ENCODE peak calls at places on chromosomes 6 and 20, in seven cellular contexts. J is esophagus squamous epithelium, F is heart left ventricle, Y is body of pancreas, L is HepG2, K is stomach, A is lower leg skin. C is an unnamed sample.

GRCh38 chr6:26234421-26235239 is 130.4 kb upstream of the BTN3A2 start:
- DNase-seq in J (no peak), F (peak; percentile 70), Y (no peak), L (no peak), K (peak; percentile 66), A (no peak), C (peak; percentile 60)

GRCh38 chr6:117907600-117908245 is 659 bp downstream of the SLC35F1 start:
- DNase-seq in J (no peak), F (peak; percentile 54), Y (peak; percentile 22), L (no peak), K (no peak), A (no peak), C (no peak)

GRCh38 chr6:146194434-146194833 is 165.6 kb downstream of the GRM1 start:
- DNase-seq in J (no peak), F (no peak), Y (no peak), L (no peak), K (no peak), A (no peak), C (no peak)

GRCh38 chr6:166939276-166939816 is 17.0 kb downstream of the RNASET2 start:
- DNase-seq in J (no peak), F (no peak), Y (no peak), L (no peak), K (no peak), A (no peak), C (no peak)

GRCh38 chr20:22303523-22303922 is 280.8 kb downstream of the FOXA2 start:
- DNase-seq in J (no peak), F (no peak), Y (no peak), L (peak; percentile 43), K (no peak), A (no peak), C (no peak)

GRCh38 chr20:37875776-37876175 is 27.2 kb upstream of the VSTM2L start:
- DNase-seq in J (no peak), F (no peak), Y (no peak), L (no peak), K (no peak), A (no peak), C (no peak)

GRCh38 chr6:121965739-121966138 is 433.7 kb upstream of the HSF2 start:
- DNase-seq in J (no peak), F (no peak), Y (no peak), L (no peak), K (no peak), A (peak; percentile 90), C (no peak)

GRCh38 chr6:15993716-15994228 is 135.1 kb upstream of the MYLIP start:
- DNase-seq in J (no peak), F (no peak), Y (no peak), L (no peak), K (no peak), A (peak; percentile 18), C (no peak)

GRCh38 chr6:138972226-138972665 is 15.8 kb downstream of the REPS1 start:
- DNase-seq in J (no peak), F (no peak), Y (no peak), L (no peak), K (no peak), A (no peak), C (no peak)

GRCh38 chr6:170278743-170279094 is 12.2 kb downstream of the DLL1 start:
- DNase-seq in J (no peak), F (no peak), Y (no peak), L (no peak), K (no peak), A (no peak), C (no peak)

GRCh38 chr20:59620860-59621485 is 16.6 kb downstream of the PHACTR3 start:
- DNase-seq in J (no peak), F (no peak), Y (no peak), L (no peak), K (no peak), A (no peak), C (no peak)

GRCh38 chr6:4914412-4915159 is 89.3 kb downstream of the RPP40 start:
- DNase-seq in J (no peak), F (no peak), Y (no peak), L (no peak), K (no peak), A (no peak), C (no peak)

GRCh38 chr20:24970743-24971142 is 21.7 kb downstream of the CST7 start:
- DNase-seq in J (no peak), F (no peak), Y (no peak), L (no peak), K (no peak), A (peak; percentile 53), C (no peak)

GRCh38 chr20:32570401-32571190 is 14.5 kb downstream of the NOL4L start:
- DNase-seq in J (no peak), F (peak; percentile 64), Y (no peak), L (no peak), K (no peak), A (no peak), C (no peak)

GRCh38 chr20:48626226-48626937 is 201.4 kb downstream of the PREX1 start:
- DNase-seq in J (no peak), F (no peak), Y (no peak), L (no peak), K (no peak), A (no peak), C (no peak)

GRCh38 chr6:24472181-24472580 is 17.2 kb downstream of the GPLD1 start:
- DNase-seq in J (no peak), F (no peak), Y (no peak), L (no peak), K (no peak), A (no peak), C (no peak)

GRCh38 chr6:24478903-24479302 is 10.5 kb downstream of the GPLD1 start:
- DNase-seq in J (no peak), F (no peak), Y (no peak), L (no peak), K (no peak), A (no peak), C (no peak)

GRCh38 chr6:24477070-24477469 is 12.3 kb downstream of the GPLD1 start:
- DNase-seq in J (no peak), F (no peak), Y (no peak), L (no peak), K (no peak), A (no peak), C (no peak)

GRCh38 chr6:24480705-24481104 is 8.7 kb downstream of the GPLD1 start:
- DNase-seq in J (no peak), F (no peak), Y (no peak), L (no peak), K (no peak), A (no peak), C (no peak)

DNA sequence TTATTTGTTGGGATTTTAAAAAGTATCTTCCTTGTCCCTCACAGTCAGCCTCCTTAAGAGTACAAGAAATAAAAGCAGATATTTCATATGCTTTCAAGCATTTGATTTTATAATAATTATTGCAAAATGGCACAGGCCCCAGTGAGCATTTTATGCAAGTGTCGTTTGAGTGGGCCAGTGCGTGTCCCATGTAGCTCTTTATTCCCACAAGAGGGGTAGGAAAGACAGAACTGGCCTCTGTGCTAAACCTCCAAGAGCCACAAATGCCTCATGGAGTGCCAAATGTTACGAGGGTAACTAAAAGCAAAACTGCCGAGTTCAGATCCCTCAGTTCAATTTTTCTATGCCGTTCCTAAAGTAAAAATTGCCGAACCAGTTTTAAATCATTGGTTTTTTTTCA is 12.7 kb downstream of the GPLD1 start:
- DNase-seq in J (no peak), F (no peak), Y (no peak), L (no peak), K (no peak), A (no peak), C (no peak)
- TF ChIP-seq CTCF in J (no peak), F (no peak), Y (no peak), L (no peak), K (no peak), A (no peak), C (no peak)

GRCh38 chr6:155687645-155688044 is 232.0 kb upstream of the NOX3 start:
- DNase-seq in J (no peak), F (no peak), Y (no peak), L (no peak), K (no peak), A (no peak), C (no peak)
- TF ChIP-seq POLR2A in J (no peak), F (no peak), Y (no peak), L (no peak), K (no peak), A (no peak), C (no peak)

GRCh38 chr6:154041001-154041400 is 2.0 kb downstream of the OPRM1 start:
- DNase-seq in J (no peak), F (no peak), Y (no peak), L (no peak), K (no peak), A (no peak), C (no peak)
- TF ChIP-seq CTCF in J (no peak), F (no peak), Y (no peak), L (no peak), K (no peak), A (no peak), C (no peak)

DNA sequence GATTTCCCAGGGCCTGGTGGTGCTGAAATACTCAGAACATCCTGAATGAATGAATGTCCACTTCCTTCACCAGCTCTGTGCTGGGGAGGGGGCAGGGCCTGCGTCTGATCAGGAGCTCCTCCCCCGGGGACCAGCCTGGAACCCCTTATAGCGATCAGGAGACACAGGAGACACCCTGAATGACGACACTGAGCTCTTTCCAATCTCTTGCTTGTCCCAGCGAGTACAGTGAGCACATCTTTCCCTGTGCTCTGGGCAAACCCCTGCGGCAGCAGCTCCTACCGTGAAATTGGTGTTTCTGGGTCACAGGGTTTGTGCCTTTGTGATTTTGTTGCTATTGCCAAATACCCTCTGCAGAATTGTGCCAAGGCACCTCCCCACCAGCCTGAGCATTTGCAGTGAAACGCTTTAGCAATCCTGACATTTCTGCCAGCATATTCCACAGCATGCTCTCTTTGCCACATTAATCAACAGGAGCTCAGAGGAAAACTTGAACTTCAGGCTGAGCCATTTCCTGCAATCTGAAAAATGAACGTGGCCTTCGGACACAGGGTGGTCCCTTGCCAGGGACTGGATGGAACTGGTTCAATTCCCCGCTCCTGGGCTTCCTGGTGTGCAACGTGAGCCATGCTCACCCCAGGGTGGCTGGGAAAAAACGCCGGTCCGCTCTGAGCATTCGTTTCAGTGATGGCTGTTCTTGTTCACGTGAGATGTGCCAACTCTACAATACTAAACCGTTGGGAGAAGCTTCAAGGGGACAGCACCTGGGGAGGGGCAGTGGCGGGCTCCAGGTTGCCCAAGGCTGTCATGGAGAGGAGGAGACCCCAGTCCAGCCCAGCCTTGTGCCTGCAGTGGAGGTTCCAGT is 23.0 kb upstream of the MRGBP start:
- DNase-seq in J (no peak), F (no peak), Y (peak; percentile 64), L (no peak), K (no peak), A (no peak), C (no peak)
- TF ChIP-seq POLR2A in J (no peak), F (no peak), Y (peak; percentile 58), L (no peak), K (no peak), A (no peak), C (no peak)

GRCh38 chr6:84243240-84243639 is 15.8 kb upstream of the CEP162 start:
- DNase-seq in J (no peak), F (no peak), Y (no peak), L (peak; percentile 4), K (no peak), A (no peak), C (no peak)
- TF ChIP-seq CTCF in J (no peak), F (no peak), Y (no peak), L (peak; percentile 45), K (no peak), A (no peak), C (no peak)